ENCODE peak calls at places on chromosomes 3 and 15, in eight cellular contexts. O, K, I, L, R, Z, F and D are unnamed samples.

GRCh38 chr15:41501191-41501917 is 7.7 kb downstream of the ITPKA start:
- DNase-seq in L (no peak), O (no peak), K (no peak), I (no peak), R (no peak), F (no peak), Z (no peak), D (no peak)

GRCh38 chr15:74317820-74318375 is 49.5 kb downstream of the CYP11A1 start:
- DNase-seq in O (peak; percentile 93), L (no peak), R (peak; percentile 92), K (peak; percentile 96), I (peak; percentile 84), F (peak; percentile 61), Z (peak; percentile 81), D (peak; percentile 38)

GRCh38 chr15:25431821-25432561 is 6.8 kb downstream of the UBE3A start:
- DNase-seq in K (no peak), F (no peak), O (no peak), L (no peak), Z (no peak), R (no peak), I (no peak), D (no peak)

GRCh38 chr3:177591371-177591770 is 394.1 kb upstream of the TBL1XR1 start:
- DNase-seq in I (no peak), L (no peak), R (no peak), F (peak; percentile 40), Z (no peak), O (no peak), K (no peak), D (no peak)

GRCh38 chr15:98121514-98121913 is 161.0 kb downstream of the ARRDC4 start:
- DNase-seq in K (no peak), L (no peak), R (no peak), Z (no peak), I (peak; percentile 58), F (no peak), O (no peak), D (no peak)

GRCh38 chr3:138378331-138378730 is 30.0 kb downstream of the MRAS start:
- DNase-seq in K (no peak), F (no peak), L (no peak), R (no peak), O (no peak), I (no peak), Z (no peak), D (no peak)

GRCh38 chr3:178684881-178685590 is 148.8 kb downstream of the KCNMB2 start:
- DNase-seq in O (no peak), I (no peak), K (no peak), L (no peak), R (no peak), F (no peak), Z (no peak), D (no peak)

GRCh38 chr3:63015614-63016016 is 140.4 kb upstream of the CADPS start:
- DNase-seq in L (no peak), Z (no peak), I (no peak), K (no peak), O (no peak), R (no peak), F (no peak), D (peak; percentile 38)

GRCh38 chr3:78204977-78205376 is 1165.1 kb downstream of the ROBO2 start:
- DNase-seq in I (no peak), K (peak; percentile 3), L (no peak), R (no peak), F (no peak), Z (no peak), O (no peak), D (no peak)

GRCh38 chr15:74242296-74242929 is 6.3 kb downstream of the CCDC33 start:
- DNase-seq in L (no peak), Z (no peak), K (no peak), R (no peak), F (peak; percentile 96), I (no peak), O (no peak), D (no peak)

GRCh38 chr3:54121404-54122045 is 827 bp upstream of the CACNA2D3 start:
- DNase-seq in L (no peak), I (no peak), R (no peak), O (no peak), K (no peak), Z (no peak), F (no peak), D (no peak)
- H3K27me3 ChIP-seq in L (peaks cover 19% of the 10 kb centered on the region), I (peaks cover 28% of the 10 kb centered on the region), R (peaks cover 59% of the 10 kb centered on the region), O (no peaks in the 10 kb centered on the region), K (no peaks in the 10 kb centered on the region), Z (no peaks in the 10 kb centered on the region), F (peaks cover 37% of the 10 kb centered on the region), D (no peaks in the 10 kb centered on the region)

GRCh38 chr3:57827757-57828156 is 71.6 kb downstream of the SLMAP start:
- DNase-seq in L (no peak), I (no peak), R (no peak), K (no peak), O (no peak), Z (no peak), F (no peak), D (no peak)

GRCh38 chr3:57826952-57827723 is 71.0 kb downstream of the SLMAP start:
- DNase-seq in I (no peak), O (no peak), Z (no peak), F (no peak), L (no peak), R (no peak), K (no peak), D (no peak)

GRCh38 chr3:57822686-57823085 is 66.6 kb downstream of the SLMAP start:
- DNase-seq in R (no peak), I (no peak), L (no peak), F (no peak), O (no peak), Z (no peak), K (no peak), D (no peak)

GRCh38 chr3:57825116-57825515 is 69.0 kb downstream of the SLMAP start:
- DNase-seq in Z (no peak), O (no peak), L (no peak), R (no peak), I (no peak), K (no peak), F (no peak), D (no peak)

GRCh38 chr3:57826286-57826951 is 70.3 kb downstream of the SLMAP start:
- DNase-seq in F (no peak), O (no peak), K (no peak), Z (no peak), R (no peak), I (no peak), L (no peak), D (no peak)
- H3K4me1 ChIP-seq in F (peaks cover 55% of the 10 kb centered on the region), O (peaks cover 42% of the 10 kb centered on the region), K (peaks cover 42% of the 10 kb centered on the region), Z (no peaks in the 10 kb centered on the region), R (peaks cover 61% of the 10 kb centered on the region), I (no peaks in the 10 kb centered on the region), L (no peaks in the 10 kb centered on the region), D (peaks cover 9% of the 10 kb centered on the region)

DNA sequence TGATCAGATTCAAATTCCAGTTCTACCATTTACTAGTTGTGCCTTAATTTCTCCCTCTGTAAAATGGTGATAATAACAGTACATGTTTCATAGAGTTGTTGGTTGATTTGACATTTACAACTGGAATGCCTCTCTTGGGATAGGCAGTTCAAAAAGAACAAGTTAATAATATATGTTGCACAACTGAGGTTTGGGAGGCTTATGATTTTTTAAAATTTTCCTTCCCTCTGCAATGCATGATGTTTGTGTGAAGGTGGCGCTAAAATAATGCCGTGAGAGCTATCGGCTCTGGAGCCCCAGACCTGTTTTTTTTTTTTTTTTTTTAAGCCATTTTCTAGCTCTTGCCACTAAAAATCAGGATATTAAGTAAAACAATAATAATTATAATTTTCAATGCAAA is 18.6 kb downstream of the DNAJB11 start:
- DNase-seq in L (no peak), R (no peak), Z (no peak), F (no peak), I (no peak), K (no peak), O (no peak), D (no peak)
- H3K27ac ChIP-seq in L (no peak overlapping the region), R (no peak overlapping the region), Z (no peak overlapping the region), F (no peak overlapping the region), I (no peak overlapping the region), K (no peak overlapping the region), O (no peak overlapping the region), D (peak overlapping the region; percentile 71)

GRCh38 chr15:52803543-52804306 is 13.6 kb upstream of the ONECUT1 start:
- DNase-seq in R (no peak), L (no peak), I (no peak), O (no peak), Z (no peak), K (no peak), F (no peak), D (peak; percentile 27)
- H3K27me3 ChIP-seq in R (peaks cover 100% of the 10 kb centered on the region), L (peaks cover 90% of the 10 kb centered on the region), I (peaks cover 72% of the 10 kb centered on the region), O (peaks cover 91% of the 10 kb centered on the region), Z (peaks cover 36% of the 10 kb centered on the region), K (peaks cover 50% of the 10 kb centered on the region), F (peaks cover 89% of the 10 kb centered on the region), D (no peaks in the 10 kb centered on the region)

GRCh38 chr3:113277414-113277813 is 66.1 kb downstream of the BOC start:
- DNase-seq in L (no peak), Z (no peak), F (no peak), I (no peak), K (no peak), R (no peak), O (no peak), D (no peak)
- H3K4me1 ChIP-seq in L (no peaks in the 10 kb centered on the region), Z (no peaks in the 10 kb centered on the region), F (peaks cover 19% of the 10 kb centered on the region), I (peaks cover 7% of the 10 kb centered on the region), K (peaks cover 3% of the 10 kb centered on the region), R (peaks cover 13% of the 10 kb centered on the region), O (peaks cover 27% of the 10 kb centered on the region), D (peaks cover 32% of the 10 kb centered on the region)

GRCh38 chr3:128348805-128349531 is 117.7 kb downstream of the DNAJB8 start:
- DNase-seq in I (no peak), R (no peak), K (no peak), L (no peak), O (no peak), Z (no peak), F (no peak), D (peak; percentile 36)
- H3K27ac ChIP-seq in I (no peak overlapping the region), R (no peak overlapping the region), K (no peak overlapping the region), L (no peak overlapping the region), O (no peak overlapping the region), Z (no peak overlapping the region), F (no peak overlapping the region), D (peak overlapping the region; percentile 67)